ENCODE peak calls at places on chromosomes 11 and 22, in nine cellular contexts. H is stimulated activated CD8-positive, alpha-beta memory T cell treated with anti-CD3 and anti-CD28 coated beads, Interleukin-15, amount 100 ng/mL, for 4 hours; O is activated CD4-positive, alpha-beta T cell treated with anti-CD3 and anti-CD28 coated beads, Interleukin-2, amount 50 U/mL, for 24 hours; T is naive thymus-derived CD8-positive, alpha-beta T cell; G is activated T-helper 1 cell treated with Interleukin-2 at 50 U/mL for 16 hours; X is stimulated activated CD4-positive, alpha-beta T cell treated with anti-CD3 and anti-CD28 coated beads, TNF-alpha, amount 100 ng/mL, for 24 hours; V is amniotic epithelial cell; N is endothelial cell of umbilical vein; Z is head of caudate nucleus. S is an unnamed sample.

GRCh38 chr22:40665312-40665711 is 14.0 kb upstream of the MCHR1 start:
- DNase-seq in X (no peak), Z (no peak), T (no peak), H (no peak), G (no peak), N (no peak), O (no peak), V (peak; percentile 53), S (peak; percentile 93)

GRCh38 chr11:46293616-46294015 is 16.2 kb downstream of the CREB3L1 start:
- DNase-seq in N (no peak), X (no peak), O (no peak), G (no peak), H (no peak), V (peak; percentile 75), T (no peak), Z (no peak), S (no peak)

GRCh38 chr11:19164230-19164855 is 37.4 kb downstream of the CSRP3 start:
- DNase-seq in H (no peak), Z (no peak), O (no peak), V (no peak), N (no peak), T (no peak), G (no peak), X (no peak), S (no peak)

GRCh38 chr11:111582163-111582562 is 20.1 kb upstream of the SIK2 start:
- DNase-seq in H (no peak), V (no peak), O (no peak), T (no peak), X (no peak), G (no peak), Z (no peak), N (peak; percentile 77), S (no peak)

GRCh38 chr11:2665747-2666710 is 33.8 kb downstream of the KCNQ1OT1 start:
- DNase-seq in Z (no peak), G (no peak), V (peak; percentile 40), O (no peak), T (peak; percentile 13), N (no peak), H (no peak), X (no peak), S (no peak)

GRCh38 chr11:74641289-74641688 is 48.9 kb downstream of the POLD3 start:
- DNase-seq in V (no peak), X (no peak), T (no peak), G (no peak), H (no peak), O (no peak), N (no peak), Z (no peak), S (no peak)

GRCh38 chr11:134880788-134881187 is 468.7 kb upstream of the B3GAT1 start:
- DNase-seq in X (no peak), G (no peak), H (no peak), Z (no peak), T (no peak), O (no peak), N (no peak), V (no peak), S (no peak)

GRCh38 chr11:92978226-92979111 is 9.0 kb downstream of the MTNR1B start:
- DNase-seq in X (no peak), G (no peak), N (no peak), H (no peak), T (no peak), V (no peak), Z (peak; percentile 14), O (no peak), S (peak; percentile 93)

GRCh38 chr22:43293661-43294392 is 49.3 kb downstream of the SCUBE1 start:
- DNase-seq in V (peak; percentile 52), N (peak; percentile 25), Z (no peak), O (no peak), X (no peak), T (no peak), G (no peak), H (no peak), S (no peak)

GRCh38 chr22:49823289-49824045 is 4.2 kb downstream of the BRD1 start:
- DNase-seq in Z (no peak), X (no peak), V (no peak), T (no peak), N (no peak), G (no peak), H (no peak), O (no peak), S (no peak)

GRCh38 chr22:26892401-26893033 is 235.1 kb downstream of the MIAT start:
- DNase-seq in X (no peak), V (no peak), T (no peak), Z (no peak), G (no peak), H (no peak), O (no peak), N (peak; percentile 12), S (no peak)

GRCh38 chr22:21073482-21073881 is 27.7 kb downstream of the LRRC74B start:
- DNase-seq in N (no peak), X (no peak), Z (no peak), H (no peak), T (no peak), G (no peak), O (no peak), V (no peak), S (no peak)

GRCh38 chr22:42996646-42997365 is 18.1 kb downstream of the PACSIN2 start:
- DNase-seq in N (no peak), G (no peak), X (no peak), T (no peak), V (peak; percentile 43), Z (no peak), O (no peak), H (no peak), S (no peak)

GRCh38 chr11:100863080-100863581 is 176.0 kb downstream of the ARHGAP42 start:
- DNase-seq in G (no peak), T (no peak), O (no peak), N (peak; percentile 3), Z (no peak), V (peak; percentile 95), H (no peak), X (no peak), S (no peak)

GRCh38 chr11:1705121-1706052 is 8.4 kb downstream of the KRTAP5-6 start:
- DNase-seq in X (no peak), H (no peak), O (no peak), N (no peak), T (no peak), Z (no peak), V (peak; percentile 40), G (no peak), S (no peak)

GRCh38 chr22:40182231-40182835 is 4.6 kb downstream of the TNRC6B start:
- DNase-seq in O (no peak), G (no peak), N (peak; percentile 56), V (peak; percentile 36), T (no peak), H (no peak), Z (no peak), X (no peak), S (no peak)

GRCh38 chr11:125163431-125164011 is 1.0 kb upstream of the PKNOX2 start:
- DNase-seq in T (no peak), X (no peak), O (no peak), H (no peak), V (no peak), G (no peak), N (no peak), Z (no peak), S (no peak)

GRCh38 chr11:130636672-130637463 is 188.4 kb downstream of the ADAMTS15 start:
- DNase-seq in N (peak; percentile 27), H (no peak), O (no peak), X (no peak), G (no peak), Z (no peak), T (no peak), V (peak; percentile 83), S (no peak)

GRCh38 chr11:129375731-129376657 is at the start of gene BARX2:
- DNase-seq in V (peak; percentile 57), T (no peak), O (no peak), X (no peak), Z (peak; percentile 49), N (peak; percentile 47), H (no peak), G (no peak), S (peak; percentile 29)

GRCh38 chr11:104623518-104623917 is 274.7 kb downstream of the CASP12 start:
- DNase-seq in N (peak; percentile 32), T (no peak), Z (no peak), X (no peak), H (no peak), V (peak; percentile 79), O (no peak), G (no peak), S (no peak)

GRCh38 chr11:82174610-82175009 is 559.1 kb downstream of the FAM181B start:
- DNase-seq in H (no peak), V (no peak), X (no peak), T (no peak), G (no peak), O (no peak), N (no peak), Z (no peak), S (no peak)

GRCh38 chr11:69909561-69910518 is 90.6 kb upstream of the FGF3 start:
- DNase-seq in X (no peak), O (no peak), T (no peak), H (no peak), V (no peak), G (no peak), Z (no peak), N (no peak), S (no peak)

GRCh38 chr11:72375241-72375640 is 59.1 kb downstream of the CLPB start:
- DNase-seq in N (no peak), X (no peak), V (no peak), Z (no peak), H (no peak), T (no peak), G (no peak), O (no peak), S (no peak)

GRCh38 chr11:110366234-110366633 is 63.5 kb upstream of the FDX1 start:
- DNase-seq in X (no peak), V (peak; percentile 58), T (no peak), G (no peak), Z (no peak), O (no peak), H (no peak), N (peak; percentile 72), S (no peak)

GRCh38 chr11:73152086-73152853 is 10.2 kb upstream of the FCHSD2 start:
- DNase-seq in O (no peak), N (no peak), X (no peak), G (no peak), T (no peak), V (no peak), H (no peak), Z (no peak), S (no peak)

GRCh38 chr11:110679323-110679980 is 32.8 kb downstream of the ARHGAP20 start:
- DNase-seq in Z (no peak), O (no peak), G (no peak), X (no peak), V (peak; percentile 30), N (no peak), T (no peak), H (no peak), S (no peak)

GRCh38 chr22:33883961-33884808 is 36.1 kb downstream of the LARGE1 start:
- DNase-seq in G (no peak), X (no peak), N (no peak), O (no peak), T (no peak), H (no peak), V (no peak), Z (no peak), S (no peak)

GRCh38 chr22:37154925-37155712 is 5.4 kb upstream of the IL2RB start:
- DNase-seq in V (peak; percentile 15), X (no peak), H (no peak), Z (no peak), G (no peak), T (no peak), N (no peak), O (no peak), S (no peak)

GRCh38 chr11:86741489-86742435 is 58.6 kb upstream of the PRSS23 start:
- DNase-seq in N (peak; percentile 80), O (no peak), Z (no peak), T (no peak), X (no peak), H (no peak), G (no peak), V (peak; percentile 82), S (no peak)

GRCh38 chr11:33567004-33567403 is 133.6 kb downstream of the C11orf91 start:
- DNase-seq in T (no peak), X (no peak), Z (no peak), V (no peak), G (no peak), O (no peak), N (no peak), H (no peak), S (no peak)

GRCh38 chr11:15006139-15006759 is 34.1 kb upstream of the CALCA start:
- DNase-seq in T (no peak), O (peak; percentile 2), Z (no peak), H (no peak), G (no peak), X (no peak), V (peak; percentile 62), N (peak; percentile 42), S (no peak)

S was measured in posterior cingulate gyrus.